ENCODE peak calls at places on chromosomes 7 and 10, in seven cellular contexts. One of them, this sample, is unnamed.

GRCh38 chr10:52908483-52908882 is 135.9 kb upstream of the MBL2 start:
- DNase-seq in psoas muscle: no peak
- DNase-seq in body of pancreas: no peak
- DNase-seq in AG09309: no peak
- DNase-seq in heart left ventricle: no peak
- DNase-seq in fibroblast of the aortic adventitia: no peak
- DNase-seq in AG04450: no peak
- DNase-seq in this sample: no peak

GRCh38 chr7:156652886-156653568 is 12.5 kb downstream of the RNF32 start:
- DNase-seq in psoas muscle: no peak
- DNase-seq in body of pancreas: no peak
- DNase-seq in AG09309: no peak
- DNase-seq in heart left ventricle: no peak
- DNase-seq in fibroblast of the aortic adventitia: no peak
- DNase-seq in AG04450: no peak
- DNase-seq in this sample: no peak

GRCh38 chr7:99111591-99111990 is 32.3 kb downstream of the SMURF1 start:
- DNase-seq in psoas muscle: no peak
- DNase-seq in body of pancreas: no peak
- DNase-seq in AG09309: no peak
- DNase-seq in heart left ventricle: no peak
- DNase-seq in fibroblast of the aortic adventitia: no peak
- DNase-seq in AG04450: no peak
- DNase-seq in this sample: no peak

GRCh38 chr10:4434105-4434504 is 391.9 kb upstream of the AKR1E2 start:
- DNase-seq in psoas muscle: no peak
- DNase-seq in body of pancreas: no peak
- DNase-seq in AG09309: no peak
- DNase-seq in heart left ventricle: no peak
- DNase-seq in fibroblast of the aortic adventitia: no peak
- DNase-seq in AG04450: no peak
- DNase-seq in this sample: no peak

GRCh38 chr7:4738711-4739527 is 36.5 kb upstream of the AP5Z1 start:
- DNase-seq in psoas muscle: peak
- DNase-seq in body of pancreas: peak
- DNase-seq in AG09309: peak
- DNase-seq in heart left ventricle: peak
- DNase-seq in fibroblast of the aortic adventitia: peak
- DNase-seq in AG04450: no peak
- DNase-seq in this sample: peak

GRCh38 chr7:55427800-55428199 is 62.7 kb downstream of the LANCL2 start:
- DNase-seq in psoas muscle: no peak
- DNase-seq in body of pancreas: no peak
- DNase-seq in AG09309: no peak
- DNase-seq in heart left ventricle: no peak
- DNase-seq in fibroblast of the aortic adventitia: no peak
- DNase-seq in AG04450: no peak
- DNase-seq in this sample: no peak

GRCh38 chr10:131249957-131250347 is 61.6 kb downstream of the TCERG1L start:
- DNase-seq in psoas muscle: no peak
- DNase-seq in body of pancreas: no peak
- DNase-seq in AG09309: no peak
- DNase-seq in heart left ventricle: no peak
- DNase-seq in fibroblast of the aortic adventitia: no peak
- DNase-seq in AG04450: no peak
- DNase-seq in this sample: no peak

GRCh38 chr10:103557455-103557854 is 64.0 kb downstream of the NEURL1 start:
- DNase-seq in psoas muscle: no peak
- DNase-seq in body of pancreas: no peak
- DNase-seq in AG09309: no peak
- DNase-seq in heart left ventricle: no peak
- DNase-seq in fibroblast of the aortic adventitia: no peak
- DNase-seq in AG04450: no peak
- DNase-seq in this sample: no peak

GRCh38 chr10:69237528-69238159 is 17.5 kb downstream of the HKDC1 start:
- DNase-seq in psoas muscle: peak
- DNase-seq in body of pancreas: peak
- DNase-seq in AG09309: no peak
- DNase-seq in heart left ventricle: peak
- DNase-seq in fibroblast of the aortic adventitia: peak
- DNase-seq in AG04450: peak
- DNase-seq in this sample: peak

GRCh38 chr7:8226526-8226925 is 35.4 kb downstream of the ICA1 start:
- DNase-seq in psoas muscle: no peak
- DNase-seq in body of pancreas: no peak
- DNase-seq in AG09309: no peak
- DNase-seq in heart left ventricle: peak
- DNase-seq in fibroblast of the aortic adventitia: no peak
- DNase-seq in AG04450: no peak
- DNase-seq in this sample: no peak

GRCh38 chr10:13338337-13339128 is 9.6 kb downstream of the SEPHS1 start:
- DNase-seq in psoas muscle: no peak
- DNase-seq in body of pancreas: no peak
- DNase-seq in AG09309: peak
- DNase-seq in heart left ventricle: no peak
- DNase-seq in fibroblast of the aortic adventitia: peak
- DNase-seq in AG04450: no peak
- DNase-seq in this sample: peak

GRCh38 chr10:77501846-77502251 is 135.8 kb downstream of the KCNMA1 start:
- DNase-seq in psoas muscle: no peak
- DNase-seq in body of pancreas: no peak
- DNase-seq in AG09309: no peak
- DNase-seq in heart left ventricle: no peak
- DNase-seq in fibroblast of the aortic adventitia: no peak
- DNase-seq in AG04450: no peak
- DNase-seq in this sample: no peak

GRCh38 chr10:91758303-91759146 is 39.7 kb upstream of the TNKS2 start:
- DNase-seq in psoas muscle: no peak
- DNase-seq in body of pancreas: no peak
- DNase-seq in AG09309: peak
- DNase-seq in heart left ventricle: no peak
- DNase-seq in fibroblast of the aortic adventitia: peak
- DNase-seq in AG04450: peak
- DNase-seq in this sample: peak

GRCh38 chr7:148303295-148304013 is 287.1 kb upstream of the C7orf33 start:
- DNase-seq in psoas muscle: peak
- DNase-seq in body of pancreas: peak
- DNase-seq in AG09309: peak
- DNase-seq in heart left ventricle: peak
- DNase-seq in fibroblast of the aortic adventitia: peak
- DNase-seq in AG04450: no peak
- DNase-seq in this sample: peak

GRCh38 chr7:148304456-148304855 is 286.1 kb upstream of the C7orf33 start:
- DNase-seq in psoas muscle: no peak
- DNase-seq in body of pancreas: no peak
- DNase-seq in AG09309: no peak
- DNase-seq in heart left ventricle: no peak
- DNase-seq in fibroblast of the aortic adventitia: no peak
- DNase-seq in AG04450: no peak
- DNase-seq in this sample: no peak

GRCh38 chr7:148306759-148307158 is 283.8 kb upstream of the C7orf33 start:
- DNase-seq in psoas muscle: no peak
- DNase-seq in body of pancreas: no peak
- DNase-seq in AG09309: no peak
- DNase-seq in heart left ventricle: no peak
- DNase-seq in fibroblast of the aortic adventitia: no peak
- DNase-seq in AG04450: no peak
- DNase-seq in this sample: no peak
- H3K4me3 ChIP-seq in psoas muscle: no peak
- H3K4me3 ChIP-seq in body of pancreas: no peak
- H3K4me3 ChIP-seq in AG09309: no peak
- H3K4me3 ChIP-seq in heart left ventricle: no peak
- H3K4me3 ChIP-seq in fibroblast of the aortic adventitia: no peak
- H3K4me3 ChIP-seq in AG04450: no peak
- H3K4me3 ChIP-seq in this sample: no peak

DNA sequence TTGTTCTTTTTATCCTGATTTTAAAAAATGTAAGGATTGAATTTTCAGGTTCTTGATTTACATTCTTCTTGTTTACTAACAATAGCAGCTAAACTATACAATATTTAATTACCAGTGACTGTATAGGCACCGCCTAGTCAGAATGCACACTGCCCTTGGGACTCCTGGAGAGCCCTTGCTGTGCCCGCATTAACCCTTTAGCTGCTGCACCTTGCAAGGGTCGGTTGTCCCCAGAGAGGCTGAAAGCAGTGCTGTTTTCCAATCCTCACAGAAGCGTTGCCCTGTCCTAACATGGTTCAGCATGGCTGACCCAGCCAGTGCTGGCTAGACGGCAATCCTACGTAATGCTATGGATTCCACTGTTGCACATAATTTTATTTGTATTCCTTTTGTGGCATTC is 102.6 kb downstream of the HECW1 start:
- DNase-seq in psoas muscle: no peak
- DNase-seq in body of pancreas: no peak
- DNase-seq in AG09309: no peak
- DNase-seq in heart left ventricle: no peak
- DNase-seq in fibroblast of the aortic adventitia: no peak
- DNase-seq in AG04450: no peak
- DNase-seq in this sample: no peak
- TF ChIP-seq CTCF in psoas muscle: no peak
- TF ChIP-seq CTCF in body of pancreas: no peak
- TF ChIP-seq CTCF in AG09309: no peak
- TF ChIP-seq CTCF in heart left ventricle: no peak
- TF ChIP-seq CTCF in fibroblast of the aortic adventitia: no peak
- TF ChIP-seq CTCF in AG04450: no peak
- TF ChIP-seq CTCF in this sample: no peak

GRCh38 chr7:45917064-45917463 is 4.0 kb downstream of the IGFBP3 start:
- DNase-seq in psoas muscle: no peak
- DNase-seq in body of pancreas: no peak
- DNase-seq in AG09309: no peak
- DNase-seq in heart left ventricle: no peak
- DNase-seq in fibroblast of the aortic adventitia: no peak
- DNase-seq in AG04450: no peak
- DNase-seq in this sample: no peak

GRCh38 chr7:45917658-45918057 is 3.4 kb downstream of the IGFBP3 start:
- DNase-seq in psoas muscle: peak
- DNase-seq in body of pancreas: peak
- DNase-seq in AG09309: no peak
- DNase-seq in heart left ventricle: peak
- DNase-seq in fibroblast of the aortic adventitia: peak
- DNase-seq in AG04450: no peak
- DNase-seq in this sample: peak

GRCh38 chr7:45919231-45919825 is 1.7 kb downstream of the IGFBP3 start:
- DNase-seq in psoas muscle: no peak
- DNase-seq in body of pancreas: no peak
- DNase-seq in AG09309: no peak
- DNase-seq in heart left ventricle: no peak
- DNase-seq in fibroblast of the aortic adventitia: peak
- DNase-seq in AG04450: no peak
- DNase-seq in this sample: no peak

GRCh38 chr7:45919947-45920542 is 1.0 kb downstream of the IGFBP3 start:
- DNase-seq in psoas muscle: no peak
- DNase-seq in body of pancreas: no peak
- DNase-seq in AG09309: no peak
- DNase-seq in heart left ventricle: no peak
- DNase-seq in fibroblast of the aortic adventitia: peak
- DNase-seq in AG04450: no peak
- DNase-seq in this sample: no peak

GRCh38 chr7:45918556-45918955 is 2.5 kb downstream of the IGFBP3 start:
- DNase-seq in psoas muscle: no peak
- DNase-seq in body of pancreas: no peak
- DNase-seq in AG09309: no peak
- DNase-seq in heart left ventricle: no peak
- DNase-seq in fibroblast of the aortic adventitia: no peak
- DNase-seq in AG04450: no peak
- DNase-seq in this sample: no peak
- H3K4me3 ChIP-seq in psoas muscle: no peak
- H3K4me3 ChIP-seq in body of pancreas: no peak
- H3K4me3 ChIP-seq in AG09309: peak
- H3K4me3 ChIP-seq in heart left ventricle: no peak
- H3K4me3 ChIP-seq in fibroblast of the aortic adventitia: peak
- H3K4me3 ChIP-seq in AG04450: peak
- H3K4me3 ChIP-seq in this sample: no peak

DNA sequence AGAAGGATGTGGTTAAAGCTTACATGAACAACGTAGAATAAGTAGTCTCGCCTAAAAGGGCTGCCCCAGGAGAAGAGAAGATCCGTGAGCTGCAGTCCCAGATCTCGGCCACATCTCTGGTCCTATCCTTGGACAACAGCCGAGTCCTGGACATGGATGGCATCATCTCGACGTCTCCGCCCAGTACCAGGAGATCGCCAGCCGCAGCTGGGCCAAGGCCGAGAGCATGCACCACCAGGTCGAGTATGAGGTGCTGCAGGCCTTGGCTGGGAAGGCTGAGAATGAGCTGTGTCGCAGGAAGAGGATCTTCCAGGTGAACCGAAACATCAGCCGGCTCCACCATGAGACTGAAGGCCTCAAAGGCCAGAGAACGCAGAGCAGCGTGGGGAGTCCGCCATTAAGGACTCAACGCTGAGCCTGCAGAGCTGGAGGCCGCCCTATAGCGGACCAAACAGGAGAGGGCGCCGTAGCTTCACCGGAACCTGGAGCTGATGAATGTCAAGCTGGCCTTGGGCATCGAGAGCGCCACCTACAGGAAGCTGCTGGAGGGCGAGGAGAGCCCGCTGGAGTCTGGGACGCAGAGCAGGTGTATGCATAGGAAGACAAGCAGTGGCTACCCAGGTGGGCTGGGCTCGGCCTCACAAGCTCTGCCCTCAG is 22.2 kb downstream of the LIPK start:
- DNase-seq in psoas muscle: no peak
- DNase-seq in body of pancreas: no peak
- DNase-seq in AG09309: no peak
- DNase-seq in heart left ventricle: no peak
- DNase-seq in fibroblast of the aortic adventitia: no peak
- DNase-seq in AG04450: no peak
- DNase-seq in this sample: peak
- TF ChIP-seq CTCF in psoas muscle: no peak
- TF ChIP-seq CTCF in body of pancreas: no peak
- TF ChIP-seq CTCF in AG09309: peak
- TF ChIP-seq CTCF in heart left ventricle: no peak
- TF ChIP-seq CTCF in fibroblast of the aortic adventitia: peak
- TF ChIP-seq CTCF in AG04450: peak
- TF ChIP-seq CTCF in this sample: peak

GRCh38 chr10:119211625-119212441 is 4.5 kb downstream of the GRK5 start:
- DNase-seq in psoas muscle: no peak
- DNase-seq in body of pancreas: no peak
- DNase-seq in AG09309: no peak
- DNase-seq in heart left ventricle: no peak
- DNase-seq in fibroblast of the aortic adventitia: peak
- DNase-seq in AG04450: no peak
- DNase-seq in this sample: no peak

GRCh38 chr10:119210633-119211032 is 3.3 kb downstream of the GRK5 start:
- DNase-seq in psoas muscle: no peak
- DNase-seq in body of pancreas: no peak
- DNase-seq in AG09309: no peak
- DNase-seq in heart left ventricle: no peak
- DNase-seq in fibroblast of the aortic adventitia: peak
- DNase-seq in AG04450: no peak
- DNase-seq in this sample: no peak

GRCh38 chr10:119209736-119210355 is 2.5 kb downstream of the GRK5 start:
- DNase-seq in psoas muscle: no peak
- DNase-seq in body of pancreas: no peak
- DNase-seq in AG09309: no peak
- DNase-seq in heart left ventricle: no peak
- DNase-seq in fibroblast of the aortic adventitia: peak
- DNase-seq in AG04450: no peak
- DNase-seq in this sample: peak

GRCh38 chr10:119209050-119209735 is 1.8 kb downstream of the GRK5 start:
- DNase-seq in psoas muscle: peak
- DNase-seq in body of pancreas: peak
- DNase-seq in AG09309: no peak
- DNase-seq in heart left ventricle: peak
- DNase-seq in fibroblast of the aortic adventitia: peak
- DNase-seq in AG04450: no peak
- DNase-seq in this sample: peak

GRCh38 chr10:119211176-119211575 is 3.8 kb downstream of the GRK5 start:
- DNase-seq in psoas muscle: no peak
- DNase-seq in body of pancreas: no peak
- DNase-seq in AG09309: no peak
- DNase-seq in heart left ventricle: no peak
- DNase-seq in fibroblast of the aortic adventitia: peak
- DNase-seq in AG04450: no peak
- DNase-seq in this sample: peak
- H3K4me3 ChIP-seq in psoas muscle: no peak
- H3K4me3 ChIP-seq in body of pancreas: no peak
- H3K4me3 ChIP-seq in AG09309: no peak
- H3K4me3 ChIP-seq in heart left ventricle: no peak
- H3K4me3 ChIP-seq in fibroblast of the aortic adventitia: no peak
- H3K4me3 ChIP-seq in AG04450: no peak
- H3K4me3 ChIP-seq in this sample: peak

This sample was measured in fibroblast of pulmonary artery.